ENCODE peak calls at places on chromosomes 12 and 14, in seven cellular contexts. One of them, this sample, is unnamed.

GRCh38 chr12:107536613-107537012 is 149.0 kb upstream of the PWP1 start:
- DNase-seq in endothelial cell: no peak
- DNase-seq in activated gamma-delta T cell treated with Interleukin-2 at 50 U/mL for 16 hours: no peak
- DNase-seq in ELR: no peak
- DNase-seq in GM06990: no peak
- DNase-seq in activated naive CD4-positive, alpha-beta T cell: no peak
- DNase-seq in renal cortical epithelial cell: no peak
- DNase-seq in this sample: no peak

GRCh38 chr12:508145-508544 is 48.4 kb downstream of the B4GALNT3 start:
- DNase-seq in ELR: no peak
- DNase-seq in renal cortical epithelial cell: peak
- DNase-seq in activated gamma-delta T cell treated with Interleukin-2 at 50 U/mL for 16 hours: no peak
- DNase-seq in endothelial cell: no peak
- DNase-seq in activated naive CD4-positive, alpha-beta T cell: no peak
- DNase-seq in GM06990: no peak
- DNase-seq in this sample: no peak

GRCh38 chr12:64175254-64175945 is 46.7 kb downstream of the KICS2 start:
- DNase-seq in activated naive CD4-positive, alpha-beta T cell: no peak
- DNase-seq in endothelial cell: no peak
- DNase-seq in renal cortical epithelial cell: no peak
- DNase-seq in ELR: peak
- DNase-seq in activated gamma-delta T cell treated with Interleukin-2 at 50 U/mL for 16 hours: no peak
- DNase-seq in GM06990: no peak
- DNase-seq in this sample: peak

GRCh38 chr12:11798856-11799530 is 149.5 kb downstream of the ETV6 start:
- DNase-seq in renal cortical epithelial cell: peak
- DNase-seq in activated naive CD4-positive, alpha-beta T cell: no peak
- DNase-seq in ELR: peak
- DNase-seq in activated gamma-delta T cell treated with Interleukin-2 at 50 U/mL for 16 hours: no peak
- DNase-seq in endothelial cell: peak
- DNase-seq in GM06990: no peak
- DNase-seq in this sample: no peak

GRCh38 chr14:23114120-23114458 is 5.0 kb downstream of the CEBPE start:
- DNase-seq in activated naive CD4-positive, alpha-beta T cell: no peak
- DNase-seq in endothelial cell: no peak
- DNase-seq in renal cortical epithelial cell: no peak
- DNase-seq in ELR: no peak
- DNase-seq in activated gamma-delta T cell treated with Interleukin-2 at 50 U/mL for 16 hours: no peak
- DNase-seq in GM06990: no peak
- DNase-seq in this sample: no peak

GRCh38 chr14:101497910-101498860 is 63.1 kb upstream of the DIO3 start:
- DNase-seq in activated gamma-delta T cell treated with Interleukin-2 at 50 U/mL for 16 hours: no peak
- DNase-seq in GM06990: no peak
- DNase-seq in activated naive CD4-positive, alpha-beta T cell: no peak
- DNase-seq in ELR: no peak
- DNase-seq in renal cortical epithelial cell: no peak
- DNase-seq in endothelial cell: no peak
- DNase-seq in this sample: no peak

GRCh38 chr12:106954462-106955376 is 988 bp upstream of the TMEM263 start:
- DNase-seq in ELR: peak
- DNase-seq in renal cortical epithelial cell: peak
- DNase-seq in activated gamma-delta T cell treated with Interleukin-2 at 50 U/mL for 16 hours: peak
- DNase-seq in activated naive CD4-positive, alpha-beta T cell: no peak
- DNase-seq in GM06990: peak
- DNase-seq in endothelial cell: peak
- DNase-seq in this sample: peak

GRCh38 chr14:101103321-101103901 is 199.9 kb upstream of the RTL1 start:
- DNase-seq in activated gamma-delta T cell treated with Interleukin-2 at 50 U/mL for 16 hours: no peak
- DNase-seq in endothelial cell: no peak
- DNase-seq in ELR: no peak
- DNase-seq in GM06990: no peak
- DNase-seq in activated naive CD4-positive, alpha-beta T cell: no peak
- DNase-seq in renal cortical epithelial cell: peak
- DNase-seq in this sample: no peak

GRCh38 chr12:30926243-30927209 is at the start of gene TSPAN11:
- DNase-seq in endothelial cell: peak
- DNase-seq in activated gamma-delta T cell treated with Interleukin-2 at 50 U/mL for 16 hours: no peak
- DNase-seq in renal cortical epithelial cell: no peak
- DNase-seq in ELR: peak
- DNase-seq in GM06990: peak
- DNase-seq in activated naive CD4-positive, alpha-beta T cell: no peak
- DNase-seq in this sample: no peak

GRCh38 chr14:22159049-22159448 is 430.0 kb downstream of the DAD1 start:
- DNase-seq in activated naive CD4-positive, alpha-beta T cell: no peak
- DNase-seq in endothelial cell: no peak
- DNase-seq in GM06990: no peak
- DNase-seq in ELR: no peak
- DNase-seq in activated gamma-delta T cell treated with Interleukin-2 at 50 U/mL for 16 hours: no peak
- DNase-seq in renal cortical epithelial cell: peak
- DNase-seq in this sample: no peak

GRCh38 chr14:104428333-104428851 is 151.2 kb upstream of the C14orf180 start:
- DNase-seq in GM06990: no peak
- DNase-seq in ELR: no peak
- DNase-seq in activated gamma-delta T cell treated with Interleukin-2 at 50 U/mL for 16 hours: no peak
- DNase-seq in renal cortical epithelial cell: no peak
- DNase-seq in activated naive CD4-positive, alpha-beta T cell: no peak
- DNase-seq in endothelial cell: no peak
- DNase-seq in this sample: no peak